ENCODE peak calls at places on chromosomes 1 and 21, in six cellular contexts. One of them, this sample, is unnamed.

GRCh38 chr1:219326843-219327242 is 153.2 kb downstream of the LYPLAL1 start:
- DNase-seq in stromal cell of bone marrow: no peak
- DNase-seq in progenitor cell of endocrine pancreas: no peak
- DNase-seq in left cardiac atrium: no peak
- DNase-seq in astrocyte of the cerebellum: no peak
- DNase-seq in esophagus squamous epithelium: no peak
- DNase-seq in this sample: no peak

GRCh38 chr1:22787636-22788035 is 77.0 kb downstream of the EPHB2 start:
- DNase-seq in stromal cell of bone marrow: no peak
- DNase-seq in progenitor cell of endocrine pancreas: no peak
- DNase-seq in left cardiac atrium: no peak
- DNase-seq in astrocyte of the cerebellum: no peak
- DNase-seq in esophagus squamous epithelium: no peak
- DNase-seq in this sample: no peak

GRCh38 chr1:94543003-94543402 is 1.4 kb upstream of the F3 start:
- DNase-seq in stromal cell of bone marrow: peak
- DNase-seq in progenitor cell of endocrine pancreas: no peak
- DNase-seq in left cardiac atrium: no peak
- DNase-seq in astrocyte of the cerebellum: peak
- DNase-seq in esophagus squamous epithelium: no peak
- DNase-seq in this sample: no peak

GRCh38 chr1:55720243-55720642 is 505.1 kb upstream of the USP24 start:
- DNase-seq in stromal cell of bone marrow: no peak
- DNase-seq in progenitor cell of endocrine pancreas: no peak
- DNase-seq in left cardiac atrium: peak
- DNase-seq in astrocyte of the cerebellum: no peak
- DNase-seq in esophagus squamous epithelium: no peak
- DNase-seq in this sample: no peak

GRCh38 chr1:31593770-31594632 is 17.7 kb downstream of the TINAGL1 start:
- DNase-seq in stromal cell of bone marrow: no peak
- DNase-seq in progenitor cell of endocrine pancreas: peak
- DNase-seq in left cardiac atrium: peak
- DNase-seq in astrocyte of the cerebellum: peak
- DNase-seq in esophagus squamous epithelium: no peak
- DNase-seq in this sample: no peak

GRCh38 chr21:36194024-36194423 is 37.4 kb downstream of the DOP1B start:
- DNase-seq in stromal cell of bone marrow: no peak
- DNase-seq in progenitor cell of endocrine pancreas: no peak
- DNase-seq in left cardiac atrium: no peak
- DNase-seq in astrocyte of the cerebellum: no peak
- DNase-seq in esophagus squamous epithelium: no peak
- DNase-seq in this sample: no peak

GRCh38 chr21:18049461-18049860 is 195.2 kb upstream of the CHODL start:
- DNase-seq in stromal cell of bone marrow: no peak
- DNase-seq in progenitor cell of endocrine pancreas: no peak
- DNase-seq in left cardiac atrium: no peak
- DNase-seq in astrocyte of the cerebellum: no peak
- DNase-seq in esophagus squamous epithelium: no peak
- DNase-seq in this sample: no peak

GRCh38 chr1:91427741-91428140 is 23.1 kb upstream of the HFM1 start:
- DNase-seq in stromal cell of bone marrow: no peak
- DNase-seq in progenitor cell of endocrine pancreas: no peak
- DNase-seq in left cardiac atrium: no peak
- DNase-seq in astrocyte of the cerebellum: no peak
- DNase-seq in esophagus squamous epithelium: no peak
- DNase-seq in this sample: no peak

GRCh38 chr1:9871707-9872425 is 38.2 kb downstream of the CTNNBIP1 start:
- DNase-seq in stromal cell of bone marrow: no peak
- DNase-seq in progenitor cell of endocrine pancreas: no peak
- DNase-seq in left cardiac atrium: no peak
- DNase-seq in astrocyte of the cerebellum: no peak
- DNase-seq in esophagus squamous epithelium: no peak
- DNase-seq in this sample: no peak

GRCh38 chr1:14742181-14742980 is 143.9 kb downstream of the KAZN start:
- DNase-seq in stromal cell of bone marrow: peak
- DNase-seq in progenitor cell of endocrine pancreas: no peak
- DNase-seq in left cardiac atrium: no peak
- DNase-seq in astrocyte of the cerebellum: peak
- DNase-seq in esophagus squamous epithelium: no peak
- DNase-seq in this sample: no peak

GRCh38 chr1:198416276-198416675 is 124.2 kb downstream of the ATP6V1G3 start:
- DNase-seq in stromal cell of bone marrow: no peak
- DNase-seq in progenitor cell of endocrine pancreas: no peak
- DNase-seq in left cardiac atrium: no peak
- DNase-seq in astrocyte of the cerebellum: peak
- DNase-seq in esophagus squamous epithelium: no peak
- DNase-seq in this sample: no peak

GRCh38 chr1:165828581-165829329 is 1.3 kb downstream of the UCK2 start:
- DNase-seq in stromal cell of bone marrow: peak
- DNase-seq in progenitor cell of endocrine pancreas: peak
- DNase-seq in left cardiac atrium: peak
- DNase-seq in astrocyte of the cerebellum: peak
- DNase-seq in esophagus squamous epithelium: no peak
- DNase-seq in this sample: peak

GRCh38 chr21:32516729-32517649 is 68.3 kb downstream of the TCP10L start:
- DNase-seq in stromal cell of bone marrow: peak
- DNase-seq in progenitor cell of endocrine pancreas: no peak
- DNase-seq in left cardiac atrium: peak
- DNase-seq in astrocyte of the cerebellum: peak
- DNase-seq in esophagus squamous epithelium: no peak
- DNase-seq in this sample: no peak

GRCh38 chr1:67647036-67647798 is 37.8 kb upstream of the GADD45A start:
- DNase-seq in stromal cell of bone marrow: no peak
- DNase-seq in progenitor cell of endocrine pancreas: no peak
- DNase-seq in left cardiac atrium: peak
- DNase-seq in astrocyte of the cerebellum: no peak
- DNase-seq in esophagus squamous epithelium: no peak
- DNase-seq in this sample: no peak

GRCh38 chr21:34034369-34035014 is 38.9 kb upstream of the MRPS6 start:
- DNase-seq in stromal cell of bone marrow: no peak
- DNase-seq in progenitor cell of endocrine pancreas: no peak
- DNase-seq in left cardiac atrium: no peak
- DNase-seq in astrocyte of the cerebellum: no peak
- DNase-seq in esophagus squamous epithelium: no peak
- DNase-seq in this sample: no peak

GRCh38 chr1:77876884-77877283 is 11.5 kb upstream of the NEXN start:
- DNase-seq in stromal cell of bone marrow: no peak
- DNase-seq in progenitor cell of endocrine pancreas: no peak
- DNase-seq in left cardiac atrium: no peak
- DNase-seq in astrocyte of the cerebellum: no peak
- DNase-seq in esophagus squamous epithelium: no peak
- DNase-seq in this sample: no peak

GRCh38 chr1:107480548-107480947 is 339.7 kb downstream of the NTNG1 start:
- DNase-seq in stromal cell of bone marrow: no peak
- DNase-seq in progenitor cell of endocrine pancreas: no peak
- DNase-seq in left cardiac atrium: no peak
- DNase-seq in astrocyte of the cerebellum: no peak
- DNase-seq in esophagus squamous epithelium: no peak
- DNase-seq in this sample: no peak

GRCh38 chr1:48222501-48223242 is at the start of gene SLC5A9:
- DNase-seq in stromal cell of bone marrow: no peak
- DNase-seq in progenitor cell of endocrine pancreas: no peak
- DNase-seq in left cardiac atrium: no peak
- DNase-seq in astrocyte of the cerebellum: no peak
- DNase-seq in esophagus squamous epithelium: no peak
- DNase-seq in this sample: no peak

GRCh38 chr1:160428655-160429054 is 28.3 kb downstream of the VANGL2 start:
- DNase-seq in stromal cell of bone marrow: peak
- DNase-seq in progenitor cell of endocrine pancreas: peak
- DNase-seq in left cardiac atrium: peak
- DNase-seq in astrocyte of the cerebellum: no peak
- DNase-seq in esophagus squamous epithelium: no peak
- DNase-seq in this sample: no peak

GRCh38 chr1:207002731-207003146 is 29.8 kb downstream of the C1orf116 start:
- DNase-seq in stromal cell of bone marrow: no peak
- DNase-seq in progenitor cell of endocrine pancreas: no peak
- DNase-seq in left cardiac atrium: no peak
- DNase-seq in astrocyte of the cerebellum: peak
- DNase-seq in esophagus squamous epithelium: no peak
- DNase-seq in this sample: no peak

GRCh38 chr1:11174271-11174942 is 14.7 kb upstream of the ANGPTL7 start:
- DNase-seq in stromal cell of bone marrow: no peak
- DNase-seq in progenitor cell of endocrine pancreas: no peak
- DNase-seq in left cardiac atrium: no peak
- DNase-seq in astrocyte of the cerebellum: no peak
- DNase-seq in esophagus squamous epithelium: no peak
- DNase-seq in this sample: no peak